ENCODE peak calls at places on chromosomes 5 and 9, in seven cellular contexts. L, H, N, I, S, U and X are unnamed samples. For H3K9me3, the result is how much of the 10 kb centered on the place peaks cover.

GRCh38 chr5:43401827-43402226 is 10.4 kb downstream of the CCL28 start:
- DNase-seq in L (no peak), H (no peak), N (no peak), I (peak), S (no peak), U (no peak), X (peak)

GRCh38 chr9:118929317-118929716 is 439.9 kb downstream of the BRINP1 start:
- DNase-seq in L (no peak), H (no peak), N (no peak), I (peak), S (no peak), U (no peak), X (no peak)

GRCh38 chr5:24385070-24385469 is 259.7 kb downstream of the CDH10 start:
- DNase-seq in L (no peak), H (no peak), N (no peak), I (no peak), S (no peak), U (no peak), X (no peak)

GRCh38 chr5:27252911-27253310 is 214.5 kb upstream of the CDH9 start:
- DNase-seq in L (no peak), H (no peak), N (no peak), I (no peak), S (no peak), U (no peak), X (no peak)

GRCh38 chr5:1415059-1415425 is 30.2 kb downstream of the SLC6A3 start:
- DNase-seq in L (no peak), H (no peak), N (no peak), I (no peak), S (no peak), U (no peak), X (no peak)

GRCh38 chr5:146770546-146770945 is 108.0 kb downstream of the PPP2R2B start:
- DNase-seq in L (no peak), H (peak), N (no peak), I (no peak), S (no peak), U (no peak), X (no peak)

GRCh38 chr5:72138943-72139467 is 31.7 kb downstream of the MAP1B start:
- DNase-seq in L (no peak), H (no peak), N (no peak), I (peak), S (no peak), U (no peak), X (no peak)

GRCh38 chr5:146345578-146346366 is 7.1 kb downstream of the POU4F3 start:
- DNase-seq in L (no peak), H (no peak), N (no peak), I (no peak), S (no peak), U (no peak), X (no peak)

GRCh38 chr5:44887722-44888121 is 79.0 kb downstream of the MRPS30 start:
- DNase-seq in L (no peak), H (no peak), N (no peak), I (no peak), S (no peak), U (no peak), X (no peak)

GRCh38 chr5:2383678-2384025 is 367.8 kb downstream of the IRX2 start:
- DNase-seq in L (no peak), H (no peak), N (no peak), I (no peak), S (no peak), U (no peak), X (no peak)

GRCh38 chr9:106207298-106207697 is 513.0 kb downstream of the TMEM38B start:
- DNase-seq in L (no peak), H (no peak), N (no peak), I (no peak), S (no peak), U (no peak), X (no peak)

GRCh38 chr5:15203376-15203775 is 296.6 kb upstream of the FBXL7 start:
- DNase-seq in L (no peak), H (no peak), N (no peak), I (peak), S (no peak), U (no peak), X (no peak)

GRCh38 chr9:113616716-113617496 is 153.4 kb downstream of the RGS3 start:
- DNase-seq in L (no peak), H (no peak), N (no peak), I (no peak), S (no peak), U (no peak), X (no peak)

GRCh38 chr5:74433255-74434123 is 207.0 kb downstream of the ENC1 start:
- DNase-seq in L (peak), H (no peak), N (no peak), I (peak), S (no peak), U (no peak), X (peak)

GRCh38 chr9:107734231-107735014 is 244.9 kb upstream of the KLF4 start:
- DNase-seq in L (no peak), H (no peak), N (no peak), I (peak), S (no peak), U (no peak), X (no peak)

GRCh38 chr9:124450241-124450924 is at the start of gene ADGRD2:
- DNase-seq in L (no peak), H (peak), N (no peak), I (peak), S (no peak), U (no peak), X (peak)

GRCh38 chr9:32348289-32348688 is 36.2 kb upstream of the ACO1 start:
- DNase-seq in L (no peak), H (no peak), N (no peak), I (no peak), S (no peak), U (no peak), X (no peak)

GRCh38 chr9:121529237-121529987 is 29.8 kb upstream of the GGTA1 start:
- DNase-seq in L (peak), H (no peak), N (peak), I (peak), S (peak), U (no peak), X (peak)

GRCh38 chr5:81631124-81631523 is 119.8 kb downstream of the SSBP2 start:
- DNase-seq in L (peak), H (no peak), N (no peak), I (no peak), S (no peak), U (no peak), X (no peak)

GRCh38 chr5:11607944-11608343 is 296.3 kb downstream of the CTNND2 start:
- DNase-seq in L (no peak), H (no peak), N (no peak), I (no peak), S (no peak), U (no peak), X (no peak)

GRCh38 chr5:67807116-67807888 is 408.3 kb upstream of the PIK3R1 start:
- DNase-seq in L (no peak), H (no peak), N (no peak), I (no peak), S (no peak), U (no peak), X (no peak)

GRCh38 chr9:94741856-94742255 is 15.4 kb downstream of the AOPEP start:
- DNase-seq in L (peak), H (no peak), N (no peak), I (no peak), S (no peak), U (no peak), X (no peak)

GRCh38 chr9:123637940-123638634 is 282.1 kb downstream of the CRB2 start:
- DNase-seq in L (no peak), H (no peak), N (no peak), I (peak), S (no peak), U (no peak), X (no peak)

GRCh38 chr5:66540078-66540477 is 56.1 kb upstream of the MAST4 start:
- DNase-seq in L (no peak), H (no peak), N (no peak), I (no peak), S (no peak), U (no peak), X (no peak)

GRCh38 chr5:19104963-19105362 is 883.0 kb downstream of the CDH18 start:
- DNase-seq in L (no peak), H (no peak), N (no peak), I (no peak), S (no peak), U (no peak), X (peak)
- H3K9me3 ChIP-seq in L (under half), H (under half), N (under half), I (under half), S (under half), U (under half), X (under half)

GRCh38 chr5:54632131-54632551 is 114.6 kb downstream of the SNX18 start:
- DNase-seq in L (no peak), H (no peak), N (no peak), I (no peak), S (no peak), U (no peak), X (no peak)
- H3K27ac ChIP-seq in L (no peak), H (no peak), N (no peak), I (peak), S (no peak), U (no peak), X (no peak)

DNA sequence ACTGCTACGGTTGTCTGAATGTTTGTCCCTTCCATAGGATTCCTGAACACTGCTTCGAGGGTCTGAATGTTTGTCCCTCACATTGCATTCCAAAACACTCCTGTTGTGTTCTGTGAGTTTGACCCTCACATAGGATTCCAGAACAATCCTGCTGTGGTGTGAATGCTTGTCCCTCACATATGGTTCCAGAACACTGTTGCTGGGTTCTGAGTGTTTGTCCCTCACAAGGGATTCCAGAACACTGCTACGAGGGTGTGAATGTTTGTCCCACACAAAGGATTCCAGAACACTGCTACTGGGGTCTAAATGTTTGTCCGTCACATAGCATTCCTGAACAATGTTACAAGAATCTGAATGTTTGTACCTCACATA is 201.2 kb downstream of the FOXD4L6 start:
- DNase-seq in L (no peak), H (no peak), N (no peak), I (no peak), S (no peak), U (no peak), X (no peak)
- H3K9me3 ChIP-seq in L (under half), H (under half), N (half or more), I (half or more), S (under half), U (half or more), X (under half)

GRCh38 chr5:121974261-121974660 is 12.5 kb downstream of the SRFBP1 start:
- DNase-seq in L (no peak), H (no peak), N (no peak), I (peak), S (no peak), U (no peak), X (peak)

GRCh38 chr5:121968910-121969607 is 7.3 kb downstream of the SRFBP1 start:
- DNase-seq in L (peak), H (no peak), N (no peak), I (peak), S (no peak), U (no peak), X (peak)

GRCh38 chr5:121967187-121967586 is 5.4 kb downstream of the SRFBP1 start:
- DNase-seq in L (no peak), H (no peak), N (no peak), I (peak), S (no peak), U (no peak), X (peak)

GRCh38 chr5:121975294-121975693 is 13.5 kb downstream of the SRFBP1 start:
- DNase-seq in L (no peak), H (no peak), N (no peak), I (no peak), S (no peak), U (no peak), X (no peak)

GRCh38 chr5:121969660-121970295 is 8.0 kb downstream of the SRFBP1 start:
- DNase-seq in L (no peak), H (no peak), N (no peak), I (peak), S (no peak), U (no peak), X (no peak)
- H3K27ac ChIP-seq in L (peak), H (no peak), N (no peak), I (no peak), S (no peak), U (no peak), X (peak)

GRCh38 chr5:178931846-178932760 is 8.9 kb upstream of the ZNF454 start:
- DNase-seq in L (no peak), H (no peak), N (no peak), I (no peak), S (no peak), U (no peak), X (no peak)
- H3K9me3 ChIP-seq in L (under half), H (under half), N (half or more), I (half or more), S (half or more), U (half or more), X (under half)

DNA sequence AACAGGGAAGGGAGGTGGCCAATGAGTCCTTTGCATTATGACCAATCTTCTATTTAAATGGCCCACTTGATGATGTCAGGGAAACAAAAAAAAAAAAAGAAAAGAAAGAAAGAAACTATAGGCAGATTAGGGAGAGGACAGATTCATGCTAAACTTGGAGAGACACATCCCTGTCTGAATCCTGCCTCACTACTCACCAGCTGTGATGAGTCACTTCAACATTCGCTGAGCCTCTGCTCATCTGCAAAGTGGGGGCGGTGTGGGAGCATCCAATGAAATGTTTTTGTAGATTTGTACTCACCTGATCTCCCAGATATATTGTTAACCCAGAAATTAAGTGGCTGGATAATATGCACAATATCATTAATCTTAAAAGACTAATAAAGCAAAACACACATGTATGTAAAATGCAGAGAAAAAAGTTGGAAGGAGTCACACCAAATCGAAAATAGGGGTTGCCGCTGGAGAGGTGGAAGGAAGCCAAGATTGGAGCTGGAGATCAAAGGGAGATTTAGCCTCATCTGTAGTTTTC is 17.1 kb upstream of the ERGIC1 start:
- DNase-seq in L (no peak), H (no peak), N (no peak), I (peak), S (no peak), U (no peak), X (peak)
- H3K27ac ChIP-seq in L (no peak), H (no peak), N (no peak), I (peak), S (no peak), U (no peak), X (no peak)

DNA sequence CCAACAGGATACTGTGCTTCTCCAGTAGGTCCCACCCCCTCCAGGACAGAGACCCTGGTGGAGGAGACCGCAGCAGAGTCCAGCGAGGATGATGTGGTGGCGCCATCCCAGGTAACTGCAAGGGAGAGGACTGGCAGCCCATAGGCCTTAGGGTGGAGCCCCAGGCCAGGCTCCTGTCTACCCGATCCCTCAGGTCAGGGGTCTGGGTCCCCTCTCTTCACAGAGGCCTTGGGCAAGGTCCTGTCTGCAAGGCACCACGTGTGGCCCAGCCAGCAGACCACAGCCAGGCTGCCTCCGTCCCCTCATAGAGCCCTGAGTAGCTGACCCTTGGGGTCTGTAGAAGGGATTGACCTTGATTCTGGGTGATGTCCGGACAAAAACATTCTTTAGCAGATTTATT is 20.0 kb downstream of the CD74 start:
- DNase-seq in L (no peak), H (no peak), N (no peak), I (no peak), S (no peak), U (no peak), X (no peak)
- H3K9me3 ChIP-seq in L (under half), H (under half), N (under half), I (under half), S (under half), U (under half), X (under half)

GRCh38 chr5:91436241-91436640 is 53.1 kb upstream of the ARRDC3 start:
- DNase-seq in L (no peak), H (no peak), N (no peak), I (no peak), S (no peak), U (no peak), X (no peak)
- H3K27ac ChIP-seq in L (no peak), H (no peak), N (no peak), I (no peak), S (no peak), U (no peak), X (no peak)

DNA sequence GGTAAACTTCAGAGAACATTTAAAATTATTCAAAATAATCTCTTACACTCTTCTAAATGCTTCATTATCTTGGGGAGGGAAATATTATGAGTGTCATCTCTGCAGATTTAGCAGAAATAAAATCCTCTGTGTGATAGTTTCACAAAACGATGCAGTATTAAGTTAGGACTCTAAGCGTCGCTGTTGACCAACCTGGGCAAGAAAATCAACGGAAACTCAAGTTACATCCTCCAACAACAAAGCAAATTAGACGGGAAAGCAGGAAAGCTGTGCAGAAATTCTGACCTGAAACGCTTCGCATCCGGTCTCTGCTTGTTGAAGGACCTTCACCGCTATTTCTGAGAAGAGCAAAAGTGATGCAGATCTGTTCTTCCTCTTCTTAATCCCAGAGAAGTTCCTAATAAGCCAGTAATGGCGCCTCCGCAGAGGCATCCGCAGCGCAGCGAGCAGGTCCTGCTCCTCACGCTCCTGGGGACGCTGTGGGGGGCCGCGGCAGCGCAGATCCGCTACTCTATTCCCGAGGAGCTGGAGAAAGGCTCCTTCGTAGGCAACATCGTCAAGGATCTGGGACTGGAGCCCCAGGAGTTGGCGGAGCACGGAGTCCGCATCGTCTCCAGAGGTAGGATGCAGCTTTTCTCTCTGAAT is at the start of gene PCDHGA6:
- DNase-seq in L (no peak), H (no peak), N (no peak), I (peak), S (no peak), U (no peak), X (peak)
- H3K9me3 ChIP-seq in L (under half), H (under half), N (half or more), I (half or more), S (under half), U (under half), X (under half)